ENCODE peak calls at places on chromosomes 1 and 21, in eight cellular contexts. One of them, this sample, is unnamed.

GRCh38 chr21:28521932-28522826 is 470.5 kb downstream of the LTN1 start:
- DNase-seq in PC-3: peak; percentile 54
- DNase-seq in CD4-positive, alpha-beta T cell: no peak
- DNase-seq in GM23338: peak; percentile 45
- DNase-seq in CD8-positive, alpha-beta memory T cell: no peak
- DNase-seq in AG04450: peak; percentile 21
- DNase-seq in CD8-positive, alpha-beta T cell: no peak
- DNase-seq in left lung: no peak
- DNase-seq in this sample: no peak

GRCh38 chr1:244164563-244164890 is 113.4 kb downstream of the ZBTB18 start:
- DNase-seq in PC-3: no peak
- DNase-seq in CD4-positive, alpha-beta T cell: no peak
- DNase-seq in left lung: no peak
- DNase-seq in AG04450: no peak
- DNase-seq in CD8-positive, alpha-beta T cell: no peak
- DNase-seq in GM23338: no peak
- DNase-seq in CD8-positive, alpha-beta memory T cell: no peak
- DNase-seq in this sample: no peak

GRCh38 chr1:18681423-18681835 is 50.8 kb downstream of the PAX7 start:
- DNase-seq in CD8-positive, alpha-beta T cell: no peak
- DNase-seq in GM23338: peak; percentile 81
- DNase-seq in AG04450: no peak
- DNase-seq in left lung: no peak
- DNase-seq in PC-3: peak; percentile 82
- DNase-seq in CD4-positive, alpha-beta T cell: no peak
- DNase-seq in CD8-positive, alpha-beta memory T cell: no peak
- DNase-seq in this sample: no peak

GRCh38 chr1:221774054-221774842 is 32.4 kb upstream of the DUSP10 start:
- DNase-seq in CD4-positive, alpha-beta T cell: no peak
- DNase-seq in PC-3: no peak
- DNase-seq in left lung: no peak
- DNase-seq in CD8-positive, alpha-beta T cell: no peak
- DNase-seq in CD8-positive, alpha-beta memory T cell: no peak
- DNase-seq in AG04450: no peak
- DNase-seq in GM23338: no peak
- DNase-seq in this sample: no peak

GRCh38 chr21:37724201-37724600 is 192.1 kb downstream of the KCNJ6 start:
- DNase-seq in CD8-positive, alpha-beta T cell: no peak
- DNase-seq in GM23338: no peak
- DNase-seq in CD4-positive, alpha-beta T cell: no peak
- DNase-seq in PC-3: no peak
- DNase-seq in left lung: no peak
- DNase-seq in AG04450: no peak
- DNase-seq in CD8-positive, alpha-beta memory T cell: no peak
- DNase-seq in this sample: no peak

GRCh38 chr1:209235170-209235569 is 348.3 kb upstream of the CAMK1G start:
- DNase-seq in CD8-positive, alpha-beta T cell: no peak
- DNase-seq in PC-3: no peak
- DNase-seq in CD8-positive, alpha-beta memory T cell: no peak
- DNase-seq in left lung: no peak
- DNase-seq in CD4-positive, alpha-beta T cell: no peak
- DNase-seq in AG04450: no peak
- DNase-seq in GM23338: no peak
- DNase-seq in this sample: no peak

GRCh38 chr1:67571406-67571805 is 113.6 kb upstream of the GADD45A start:
- DNase-seq in CD4-positive, alpha-beta T cell: no peak
- DNase-seq in AG04450: no peak
- DNase-seq in left lung: no peak
- DNase-seq in CD8-positive, alpha-beta memory T cell: no peak
- DNase-seq in CD8-positive, alpha-beta T cell: no peak
- DNase-seq in GM23338: no peak
- DNase-seq in PC-3: no peak
- DNase-seq in this sample: no peak

GRCh38 chr1:234617986-234618725 is 8.2 kb upstream of the IRF2BP2 start:
- DNase-seq in left lung: no peak
- DNase-seq in CD8-positive, alpha-beta memory T cell: no peak
- DNase-seq in AG04450: no peak
- DNase-seq in PC-3: no peak
- DNase-seq in CD8-positive, alpha-beta T cell: no peak
- DNase-seq in GM23338: peak; percentile 54
- DNase-seq in CD4-positive, alpha-beta T cell: no peak
- DNase-seq in this sample: no peak

GRCh38 chr1:975896-976683 is 5.8 kb downstream of the PERM1 start:
- DNase-seq in GM23338: peak; percentile 86
- DNase-seq in CD4-positive, alpha-beta T cell: peak; percentile 67
- DNase-seq in left lung: peak; percentile 89
- DNase-seq in CD8-positive, alpha-beta T cell: peak; percentile 82
- DNase-seq in CD8-positive, alpha-beta memory T cell: peak; percentile 47
- DNase-seq in AG04450: no peak
- DNase-seq in PC-3: peak; percentile 80
- DNase-seq in this sample: no peak

GRCh38 chr1:38652217-38652616 is 207.4 kb downstream of the RRAGC start:
- DNase-seq in CD4-positive, alpha-beta T cell: no peak
- DNase-seq in PC-3: no peak
- DNase-seq in left lung: no peak
- DNase-seq in CD8-positive, alpha-beta memory T cell: no peak
- DNase-seq in GM23338: no peak
- DNase-seq in CD8-positive, alpha-beta T cell: no peak
- DNase-seq in AG04450: no peak
- DNase-seq in this sample: no peak

DNA sequence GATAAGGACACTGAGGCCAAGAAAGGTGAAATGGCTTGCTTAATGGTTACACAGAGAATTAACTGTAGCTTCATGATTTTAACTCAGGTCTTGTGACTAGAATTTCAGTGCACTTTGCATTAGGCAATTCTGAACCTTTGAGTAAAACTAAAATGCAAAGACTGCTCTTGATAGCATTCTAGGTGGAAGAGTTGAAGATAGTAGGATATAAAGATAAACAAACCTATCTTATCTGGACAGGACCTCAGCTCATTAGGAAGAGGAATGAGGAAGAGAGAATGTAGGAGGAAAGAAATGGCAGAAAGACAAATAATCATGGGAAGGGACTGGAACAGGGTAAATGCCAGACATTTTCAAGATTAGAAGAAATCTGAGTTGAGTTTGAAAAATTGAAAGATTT is 68.5 kb upstream of the RGL1 start:
- DNase-seq in left lung: no peak
- DNase-seq in CD4-positive, alpha-beta T cell: no peak
- DNase-seq in CD8-positive, alpha-beta T cell: no peak
- DNase-seq in CD8-positive, alpha-beta memory T cell: no peak
- DNase-seq in PC-3: no peak
- DNase-seq in AG04450: no peak
- DNase-seq in GM23338: no peak
- DNase-seq in this sample: no peak
- H3K27ac ChIP-seq in left lung: no peak overlapping the region
- H3K27ac ChIP-seq in CD4-positive, alpha-beta T cell: no peak overlapping the region
- H3K27ac ChIP-seq in CD8-positive, alpha-beta T cell: no peak overlapping the region
- H3K27ac ChIP-seq in CD8-positive, alpha-beta memory T cell: no peak overlapping the region
- H3K27ac ChIP-seq in PC-3: no peak overlapping the region
- H3K27ac ChIP-seq in AG04450: no peak overlapping the region
- H3K27ac ChIP-seq in GM23338: no peak overlapping the region
- H3K27ac ChIP-seq in this sample: no peak overlapping the region

GRCh38 chr1:12338793-12339192 is 109.0 kb downstream of the VPS13D start:
- DNase-seq in left lung: no peak
- DNase-seq in AG04450: no peak
- DNase-seq in CD4-positive, alpha-beta T cell: no peak
- DNase-seq in GM23338: no peak
- DNase-seq in PC-3: no peak
- DNase-seq in CD8-positive, alpha-beta T cell: no peak
- DNase-seq in CD8-positive, alpha-beta memory T cell: no peak
- DNase-seq in this sample: no peak

GRCh38 chr1:12341667-12342066 is 111.8 kb downstream of the VPS13D start:
- DNase-seq in GM23338: no peak
- DNase-seq in CD8-positive, alpha-beta memory T cell: no peak
- DNase-seq in CD8-positive, alpha-beta T cell: no peak
- DNase-seq in left lung: no peak
- DNase-seq in CD4-positive, alpha-beta T cell: no peak
- DNase-seq in AG04450: no peak
- DNase-seq in PC-3: no peak
- DNase-seq in this sample: no peak

GRCh38 chr1:12339861-12340557 is 110.2 kb downstream of the VPS13D start:
- DNase-seq in GM23338: no peak
- DNase-seq in PC-3: no peak
- DNase-seq in AG04450: no peak
- DNase-seq in CD8-positive, alpha-beta memory T cell: no peak
- DNase-seq in CD8-positive, alpha-beta T cell: no peak
- DNase-seq in left lung: no peak
- DNase-seq in CD4-positive, alpha-beta T cell: no peak
- DNase-seq in this sample: no peak

GRCh38 chr1:12338017-12338416 is 108.2 kb downstream of the VPS13D start:
- DNase-seq in AG04450: no peak
- DNase-seq in PC-3: no peak
- DNase-seq in CD4-positive, alpha-beta T cell: no peak
- DNase-seq in CD8-positive, alpha-beta T cell: no peak
- DNase-seq in left lung: no peak
- DNase-seq in GM23338: no peak
- DNase-seq in CD8-positive, alpha-beta memory T cell: no peak
- DNase-seq in this sample: no peak

GRCh38 chr1:12339410-12339809 is 109.6 kb downstream of the VPS13D start:
- DNase-seq in GM23338: peak; percentile 54
- DNase-seq in PC-3: peak; percentile 31
- DNase-seq in left lung: no peak
- DNase-seq in AG04450: no peak
- DNase-seq in CD8-positive, alpha-beta T cell: no peak
- DNase-seq in CD8-positive, alpha-beta memory T cell: no peak
- DNase-seq in CD4-positive, alpha-beta T cell: no peak
- DNase-seq in this sample: no peak
- H3K27ac ChIP-seq in GM23338: no peak overlapping the region
- H3K27ac ChIP-seq in PC-3: no peak overlapping the region
- H3K27ac ChIP-seq in left lung: no peak overlapping the region
- H3K27ac ChIP-seq in AG04450: no peak overlapping the region
- H3K27ac ChIP-seq in CD8-positive, alpha-beta T cell: no peak overlapping the region
- H3K27ac ChIP-seq in CD8-positive, alpha-beta memory T cell: no peak overlapping the region
- H3K27ac ChIP-seq in CD4-positive, alpha-beta T cell: no peak overlapping the region
- H3K27ac ChIP-seq in this sample: no peak overlapping the region

GRCh38 chr1:245579881-245580280 is 425.1 kb downstream of the KIF26B start:
- DNase-seq in CD8-positive, alpha-beta T cell: no peak
- DNase-seq in AG04450: no peak
- DNase-seq in CD4-positive, alpha-beta T cell: no peak
- DNase-seq in CD8-positive, alpha-beta memory T cell: no peak
- DNase-seq in left lung: no peak
- DNase-seq in GM23338: no peak
- DNase-seq in PC-3: no peak
- DNase-seq in this sample: no peak
- H3K27ac ChIP-seq in CD8-positive, alpha-beta T cell: no peak overlapping the region
- H3K27ac ChIP-seq in AG04450: no peak overlapping the region
- H3K27ac ChIP-seq in CD4-positive, alpha-beta T cell: no peak overlapping the region
- H3K27ac ChIP-seq in CD8-positive, alpha-beta memory T cell: no peak overlapping the region
- H3K27ac ChIP-seq in left lung: no peak overlapping the region
- H3K27ac ChIP-seq in GM23338: no peak overlapping the region
- H3K27ac ChIP-seq in PC-3: no peak overlapping the region
- H3K27ac ChIP-seq in this sample: no peak overlapping the region

DNA sequence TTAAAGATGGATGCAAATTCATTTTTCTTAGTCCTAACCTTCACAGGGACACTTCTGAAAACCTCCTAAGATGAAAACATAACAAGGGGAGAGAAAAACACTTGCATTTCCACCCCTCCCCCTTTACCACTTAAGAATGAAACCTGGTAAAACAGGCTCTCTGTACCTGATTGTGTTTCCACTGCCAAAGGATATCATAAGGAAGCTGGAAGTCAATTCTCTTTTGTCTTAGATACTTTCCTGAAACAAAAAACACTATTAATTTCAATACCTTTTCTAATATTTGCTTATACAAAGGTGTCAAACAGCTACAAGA is 59.1 kb downstream of the RUSC1 start:
- DNase-seq in GM23338: no peak
- DNase-seq in CD4-positive, alpha-beta T cell: no peak
- DNase-seq in AG04450: no peak
- DNase-seq in CD8-positive, alpha-beta memory T cell: no peak
- DNase-seq in PC-3: no peak
- DNase-seq in CD8-positive, alpha-beta T cell: no peak
- DNase-seq in left lung: no peak
- DNase-seq in this sample: no peak
- H3K27ac ChIP-seq in GM23338: no peak overlapping the region
- H3K27ac ChIP-seq in CD4-positive, alpha-beta T cell: no peak overlapping the region
- H3K27ac ChIP-seq in AG04450: no peak overlapping the region
- H3K27ac ChIP-seq in CD8-positive, alpha-beta memory T cell: no peak overlapping the region
- H3K27ac ChIP-seq in PC-3: no peak overlapping the region
- H3K27ac ChIP-seq in CD8-positive, alpha-beta T cell: no peak overlapping the region
- H3K27ac ChIP-seq in left lung: peak overlapping the region; percentile 15
- H3K27ac ChIP-seq in this sample: no peak overlapping the region

GRCh38 chr1:17561252-17561558 is 21.7 kb downstream of the ARHGEF10L start:
- DNase-seq in CD8-positive, alpha-beta memory T cell: no peak
- DNase-seq in CD8-positive, alpha-beta T cell: no peak
- DNase-seq in left lung: no peak
- DNase-seq in CD4-positive, alpha-beta T cell: no peak
- DNase-seq in PC-3: no peak
- DNase-seq in AG04450: no peak
- DNase-seq in GM23338: no peak
- DNase-seq in this sample: no peak

GRCh38 chr1:17559618-17560419 is 20.3 kb downstream of the ARHGEF10L start:
- DNase-seq in CD8-positive, alpha-beta T cell: no peak
- DNase-seq in left lung: no peak
- DNase-seq in CD4-positive, alpha-beta T cell: no peak
- DNase-seq in CD8-positive, alpha-beta memory T cell: no peak
- DNase-seq in GM23338: no peak
- DNase-seq in PC-3: peak; percentile 75
- DNase-seq in AG04450: no peak
- DNase-seq in this sample: peak; percentile 58

GRCh38 chr1:17558954-17559617 is 19.6 kb downstream of the ARHGEF10L start:
- DNase-seq in CD8-positive, alpha-beta memory T cell: no peak
- DNase-seq in PC-3: peak; percentile 48
- DNase-seq in left lung: no peak
- DNase-seq in CD4-positive, alpha-beta T cell: no peak
- DNase-seq in AG04450: no peak
- DNase-seq in CD8-positive, alpha-beta T cell: no peak
- DNase-seq in GM23338: no peak
- DNase-seq in this sample: no peak

GRCh38 chr1:17557986-17558385 is 18.5 kb downstream of the ARHGEF10L start:
- DNase-seq in CD8-positive, alpha-beta T cell: no peak
- DNase-seq in AG04450: no peak
- DNase-seq in PC-3: no peak
- DNase-seq in CD8-positive, alpha-beta memory T cell: no peak
- DNase-seq in left lung: no peak
- DNase-seq in GM23338: no peak
- DNase-seq in CD4-positive, alpha-beta T cell: no peak
- DNase-seq in this sample: no peak

GRCh38 chr1:17558541-17558940 is 19.0 kb downstream of the ARHGEF10L start:
- DNase-seq in CD8-positive, alpha-beta T cell: no peak
- DNase-seq in GM23338: no peak
- DNase-seq in left lung: no peak
- DNase-seq in PC-3: no peak
- DNase-seq in CD8-positive, alpha-beta memory T cell: no peak
- DNase-seq in CD4-positive, alpha-beta T cell: no peak
- DNase-seq in AG04450: no peak
- DNase-seq in this sample: no peak
- H3K27ac ChIP-seq in CD8-positive, alpha-beta T cell: no peak overlapping the region
- H3K27ac ChIP-seq in GM23338: no peak overlapping the region
- H3K27ac ChIP-seq in left lung: no peak overlapping the region
- H3K27ac ChIP-seq in PC-3: peak overlapping the region; percentile 89
- H3K27ac ChIP-seq in CD8-positive, alpha-beta memory T cell: no peak overlapping the region
- H3K27ac ChIP-seq in CD4-positive, alpha-beta T cell: no peak overlapping the region
- H3K27ac ChIP-seq in AG04450: no peak overlapping the region
- H3K27ac ChIP-seq in this sample: no peak overlapping the region

This sample was measured in epithelial cell of prostate.